ENCODE peak calls at places on chromosome 12, in four cellular contexts. Y, M, V and J are unnamed samples.

GRCh38 chr12:132491761-132492378 is 1.9 kb downstream of the FBRSL1 start:
- DNase-seq in Y (no peak), M (no peak), V (no peak), J (no peak)

GRCh38 chr12:32478858-32479257 is 79.5 kb downstream of the FGD4 start:
- DNase-seq in Y (no peak), M (no peak), V (no peak), J (no peak)

GRCh38 chr12:59010948-59011347 is 90.6 kb upstream of the LRIG3 start:
- DNase-seq in Y (no peak), M (no peak), V (no peak), J (no peak)

GRCh38 chr12:32450768-32451167 is 51.4 kb downstream of the FGD4 start:
- DNase-seq in Y (no peak), M (no peak), V (no peak), J (no peak)

GRCh38 chr12:16228067-16228466 is 49.4 kb downstream of the SLC15A5 start:
- DNase-seq in Y (no peak), M (no peak), V (no peak), J (no peak)

GRCh38 chr12:112408621-112409020 is 784 bp downstream of the RPL6 start:
- DNase-seq in Y (no peak), M (peak), V (no peak), J (no peak)

GRCh38 chr12:48165089-48166031 is 8.0 kb upstream of the ASB8 start:
- DNase-seq in Y (peak), M (peak), V (peak), J (peak)

GRCh38 chr12:58186914-58187313 is 245.5 kb downstream of the ATP23 start:
- DNase-seq in Y (no peak), M (no peak), V (no peak), J (no peak)

GRCh38 chr12:27696864-27697564 is 767 bp downstream of the REP15 start:
- DNase-seq in Y (peak), M (no peak), V (no peak), J (no peak)

GRCh38 chr12:55727643-55728184 is 1.1 kb downstream of the CD63 start:
- DNase-seq in Y (no peak), M (peak), V (no peak), J (no peak)

GRCh38 chr12:116717466-116718457 is 20.1 kb downstream of the SPRING1 start:
- DNase-seq in Y (no peak), M (no peak), V (no peak), J (peak)

GRCh38 chr12:4145990-4146859 is 127.3 kb upstream of the CCND2 start:
- DNase-seq in Y (no peak), M (no peak), V (no peak), J (no peak)

GRCh38 chr12:105754313-105754712 is 384.4 kb downstream of the NUAK1 start:
- DNase-seq in Y (no peak), M (no peak), V (no peak), J (no peak)

GRCh38 chr12:82730832-82731497 is 44.3 kb downstream of the TMTC2 start:
- DNase-seq in Y (peak), M (no peak), V (no peak), J (no peak)

GRCh38 chr12:29640589-29641345 is 143.0 kb downstream of the TMTC1 start:
- DNase-seq in Y (peak), M (peak), V (peak), J (no peak)

GRCh38 chr12:124511259-124511985 is 56.0 kb downstream of the NCOR2 start:
- DNase-seq in Y (no peak), M (no peak), V (no peak), J (no peak)

GRCh38 chr12:94100254-94100653 is 48.1 kb upstream of the PLXNC1 start:
- DNase-seq in Y (no peak), M (peak), V (no peak), J (no peak)

GRCh38 chr12:8834230-8834629 is 11.8 kb downstream of the A2ML1 start:
- DNase-seq in Y (no peak), M (no peak), V (no peak), J (no peak)

GRCh38 chr12:7642876-7643309 is 22.8 kb downstream of the APOBEC1 start:
- DNase-seq in Y (peak), M (no peak), V (peak), J (no peak)

GRCh38 chr12:64650762-64651161 is 40.5 kb downstream of the RASSF3 start:
- DNase-seq in Y (no peak), M (no peak), V (no peak), J (no peak)

GRCh38 chr12:104699489-104700194 is 242.9 kb downstream of the CHST11 start:
- DNase-seq in Y (no peak), M (no peak), V (no peak), J (no peak)

GRCh38 chr12:49340971-49341776 is 4.2 kb upstream of the C1QL4 start:
- DNase-seq in Y (no peak), M (no peak), V (no peak), J (no peak)

GRCh38 chr12:8950702-8951478 is 1.4 kb upstream of the M6PR start:
- DNase-seq in Y (no peak), M (no peak), V (no peak), J (no peak)

GRCh38 chr12:23084236-23084995 is 459.4 kb downstream of the ETNK1 start:
- DNase-seq in Y (peak), M (peak), V (no peak), J (no peak)

GRCh38 chr12:95641299-95641947 is 90.1 kb upstream of the USP44 start:
- DNase-seq in Y (no peak), M (no peak), V (no peak), J (no peak)

GRCh38 chr12:56616244-56616643 is 13.9 kb downstream of the BAZ2A start:
- DNase-seq in Y (no peak), M (no peak), V (no peak), J (no peak)

GRCh38 chr12:19639781-19640180 is 200.5 kb downstream of the AEBP2 start:
- DNase-seq in Y (no peak), M (no peak), V (no peak), J (no peak)

GRCh38 chr12:116459921-116460666 is 99.1 kb upstream of the MAP1LC3B2 start:
- DNase-seq in Y (no peak), M (no peak), V (no peak), J (no peak)

GRCh38 chr12:64682572-64683277 is 72.4 kb downstream of the RASSF3 start:
- DNase-seq in Y (no peak), M (no peak), V (no peak), J (peak)

GRCh38 chr12:109053382-109054123 is 1.2 kb downstream of the USP30 start:
- DNase-seq in Y (peak), M (peak), V (no peak), J (no peak)

GRCh38 chr12:131151558-131152345 is 198.0 kb downstream of the ADGRD1 start:
- DNase-seq in Y (no peak), M (no peak), V (no peak), J (no peak)

DNA sequence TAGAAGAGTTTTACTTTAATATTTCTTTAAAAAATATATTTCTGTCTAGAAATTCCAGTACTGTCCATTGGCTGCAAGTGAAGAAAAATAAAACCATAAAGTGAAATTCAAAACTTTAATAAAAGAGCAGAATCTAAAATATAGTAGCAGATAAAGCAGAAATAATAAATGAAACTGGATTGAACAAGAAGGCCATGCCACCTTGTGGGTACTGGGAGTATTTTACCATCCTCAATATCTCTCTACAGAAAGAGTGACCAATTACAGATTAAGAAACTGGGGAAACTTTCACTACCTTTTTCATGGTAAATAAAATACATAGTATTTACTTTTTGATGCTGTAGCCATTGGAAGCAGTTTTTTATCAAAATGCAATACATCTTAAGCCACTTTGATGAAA is 220.5 kb downstream of the BCAT1 start:
- DNase-seq in Y (peak), M (peak), V (no peak), J (peak)
- TF ChIP-seq ELF4 in Y (no peak), M (no peak), V (no peak), J (no peak)

GRCh38 chr12:76719642-76720041 is 44.3 kb upstream of the ZDHHC17 start:
- DNase-seq in Y (no peak), M (no peak), V (no peak), J (no peak)

GRCh38 chr12:76714415-76714814 is 49.5 kb upstream of the ZDHHC17 start:
- DNase-seq in Y (no peak), M (no peak), V (no peak), J (no peak)

GRCh38 chr12:76714861-76715260 is 49.1 kb upstream of the ZDHHC17 start:
- DNase-seq in Y (no peak), M (no peak), V (no peak), J (no peak)

GRCh38 chr12:76719171-76719631 is 44.7 kb upstream of the ZDHHC17 start:
- DNase-seq in Y (no peak), M (no peak), V (no peak), J (no peak)

GRCh38 chr12:76720068-76720467 is 43.8 kb upstream of the ZDHHC17 start:
- DNase-seq in Y (no peak), M (no peak), V (no peak), J (no peak)
- TF ChIP-seq ELF4 in Y (no peak), M (no peak), V (no peak), J (no peak)

DNA sequence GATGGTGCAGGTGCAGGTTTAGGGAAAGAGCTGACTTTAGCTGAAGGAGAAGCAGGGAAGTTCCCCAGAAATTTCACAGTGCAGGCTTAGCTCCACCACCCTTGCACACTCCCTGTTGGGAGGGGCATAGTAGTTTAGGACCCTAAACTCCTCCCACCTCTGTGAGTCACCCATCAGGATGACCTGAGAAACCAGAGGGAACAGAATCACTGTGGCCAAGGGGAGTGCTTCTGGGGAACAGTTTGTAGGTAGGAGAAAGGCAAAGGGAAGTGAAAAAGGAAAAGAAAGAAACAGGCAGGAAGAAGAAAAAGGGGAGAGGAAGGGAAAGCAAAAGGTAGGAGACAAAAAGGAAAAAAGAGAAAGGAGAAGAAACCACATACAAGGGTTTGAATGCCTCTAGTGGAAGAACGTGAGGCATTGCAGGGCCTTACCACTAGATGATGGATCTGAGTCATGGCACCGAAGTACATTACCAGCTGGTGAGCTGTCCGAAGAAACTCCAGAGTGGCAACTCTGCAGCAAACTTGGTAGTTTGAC is 404.2 kb downstream of the SLC6A15 start:
- DNase-seq in Y (peak), M (no peak), V (no peak), J (peak)
- TF ChIP-seq ELF4 in Y (no peak), M (no peak), V (no peak), J (no peak)

DNA sequence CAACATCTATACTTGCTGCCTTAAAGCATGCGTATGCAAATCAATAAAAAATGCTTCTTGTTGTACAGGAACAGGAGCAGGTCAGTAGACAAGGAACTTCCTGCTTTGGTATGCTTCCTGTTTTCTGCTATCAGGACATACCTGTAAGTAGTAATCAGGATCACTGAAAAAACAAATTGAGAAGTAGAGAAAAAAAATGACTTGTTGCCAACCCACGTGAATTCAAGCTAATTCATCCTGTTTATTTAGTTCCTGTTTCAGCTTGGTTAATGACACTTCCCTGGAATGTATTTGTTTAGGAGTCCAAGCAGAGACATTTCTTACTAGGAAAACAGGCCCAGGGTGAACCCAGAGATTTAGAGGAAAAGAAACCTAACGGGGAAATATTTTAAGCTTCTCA is 124.3 kb downstream of the PAWR start:
- DNase-seq in Y (peak), M (no peak), V (no peak), J (no peak)
- TF ChIP-seq ELF4 in Y (peak), M (no peak), V (no peak), J (no peak)

DNA sequence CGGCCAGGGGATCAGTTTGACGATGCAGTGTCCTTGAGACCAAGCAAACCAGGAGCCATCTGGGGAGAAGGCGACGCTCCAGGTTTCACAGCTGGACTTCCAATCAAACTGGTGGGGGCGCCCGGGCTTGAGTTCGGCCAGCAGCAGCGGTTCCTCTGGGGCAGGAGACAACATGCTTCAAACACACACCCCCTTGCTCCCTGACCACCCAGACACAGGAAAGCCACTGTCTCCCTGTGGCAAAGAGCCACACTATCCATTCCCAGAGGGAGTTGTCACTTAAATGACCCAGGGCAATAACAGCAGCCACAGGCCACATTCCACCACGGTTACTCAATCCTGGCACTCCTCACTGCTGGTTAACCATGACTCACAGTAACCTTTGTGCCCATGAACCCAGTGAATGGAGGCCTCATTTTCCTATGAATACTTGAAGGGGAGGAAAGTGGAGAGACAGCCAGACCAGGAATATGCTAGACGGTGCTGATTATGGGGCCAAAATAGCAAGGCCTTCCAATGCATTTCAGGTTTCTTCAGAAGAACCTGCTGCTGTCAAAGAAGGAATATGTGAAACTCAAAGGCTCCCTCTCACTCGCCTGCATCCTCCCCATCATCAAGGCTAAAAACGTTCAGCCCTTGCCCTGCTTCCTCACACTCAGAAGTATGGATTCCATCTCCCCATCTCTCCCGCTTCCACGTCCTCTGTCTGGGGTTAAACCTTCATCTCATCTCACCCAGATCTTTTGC is 8.5 kb downstream of the WSB2 start:
- DNase-seq in Y (peak), M (no peak), V (no peak), J (no peak)
- TF ChIP-seq ELF4 in Y (peak), M (no peak), V (no peak), J (no peak)